ENCODE peak calls at places on chromosomes 13 and 19, in five cellular contexts. One of them, this sample, is unnamed.

GRCh38 chr13:114248011-114248410 is 13.3 kb downstream of the CDC16 start:
- DNase-seq in neural progenitor cell: no peak
- DNase-seq in H1: no peak
- DNase-seq in HCT116: no peak
- DNase-seq in DND-41: no peak
- DNase-seq in this sample: peak; percentile 27

GRCh38 chr13:87153371-87153770 is 517.8 kb upstream of the SLITRK5 start:
- DNase-seq in H1: no peak
- DNase-seq in neural progenitor cell: no peak
- DNase-seq in HCT116: no peak
- DNase-seq in DND-41: no peak
- DNase-seq in this sample: no peak

GRCh38 chr13:63389756-63390155 is 1974.1 kb upstream of the PCDH20 start:
- DNase-seq in neural progenitor cell: no peak
- DNase-seq in HCT116: no peak
- DNase-seq in H1: no peak
- DNase-seq in DND-41: no peak
- DNase-seq in this sample: no peak

GRCh38 chr13:36344173-36344572 is 2.0 kb downstream of the SPART start:
- DNase-seq in neural progenitor cell: no peak
- DNase-seq in DND-41: no peak
- DNase-seq in HCT116: no peak
- DNase-seq in H1: no peak
- DNase-seq in this sample: no peak

GRCh38 chr19:7739211-7739752 is 7.4 kb upstream of the CLEC4G start:
- DNase-seq in H1: no peak
- DNase-seq in HCT116: no peak
- DNase-seq in DND-41: no peak
- DNase-seq in neural progenitor cell: no peak
- DNase-seq in this sample: no peak

GRCh38 chr13:79340490-79340889 is 65.6 kb downstream of the RBM26 start:
- DNase-seq in DND-41: no peak
- DNase-seq in HCT116: no peak
- DNase-seq in H1: no peak
- DNase-seq in neural progenitor cell: no peak
- DNase-seq in this sample: no peak

GRCh38 chr19:40974633-40975037 is 16.4 kb upstream of the CYP2B6 start:
- DNase-seq in DND-41: peak; percentile 71
- DNase-seq in neural progenitor cell: peak; percentile 85
- DNase-seq in H1: peak; percentile 53
- DNase-seq in HCT116: peak; percentile 64
- DNase-seq in this sample: peak; percentile 82

GRCh38 chr13:46097015-46097414 is 7.8 kb downstream of the CPB2 start:
- DNase-seq in HCT116: no peak
- DNase-seq in H1: no peak
- DNase-seq in DND-41: no peak
- DNase-seq in neural progenitor cell: no peak
- DNase-seq in this sample: no peak

GRCh38 chr13:66855110-66855509 is 375.0 kb downstream of the PCDH9 start:
- DNase-seq in DND-41: no peak
- DNase-seq in neural progenitor cell: no peak
- DNase-seq in H1: no peak
- DNase-seq in HCT116: no peak
- DNase-seq in this sample: no peak

GRCh38 chr13:46743191-46743590 is 53.8 kb downstream of the ESD start:
- DNase-seq in DND-41: no peak
- DNase-seq in neural progenitor cell: no peak
- DNase-seq in H1: no peak
- DNase-seq in HCT116: no peak
- DNase-seq in this sample: peak; percentile 34

GRCh38 chr13:101917475-101917810 is 465.0 kb downstream of the ITGBL1 start:
- DNase-seq in DND-41: no peak
- DNase-seq in neural progenitor cell: peak; percentile 54
- DNase-seq in H1: no peak
- DNase-seq in HCT116: no peak
- DNase-seq in this sample: no peak

GRCh38 chr13:80339578-80339840 is 1.4 kb downstream of the SPRY2 start:
- DNase-seq in H1: no peak
- DNase-seq in HCT116: no peak
- DNase-seq in DND-41: no peak
- DNase-seq in neural progenitor cell: peak; percentile 65
- DNase-seq in this sample: peak; percentile 59

GRCh38 chr13:73235385-73235784 is 176.6 kb downstream of the KLF5 start:
- DNase-seq in HCT116: no peak
- DNase-seq in H1: no peak
- DNase-seq in neural progenitor cell: no peak
- DNase-seq in DND-41: no peak
- DNase-seq in this sample: no peak

GRCh38 chr13:41137951-41138350 is 5.3 kb upstream of the KBTBD6 start:
- DNase-seq in DND-41: no peak
- DNase-seq in H1: no peak
- DNase-seq in neural progenitor cell: no peak
- DNase-seq in HCT116: no peak
- DNase-seq in this sample: no peak

GRCh38 chr13:36997716-36998427 is 1.3 kb downstream of the ALG5 start:
- DNase-seq in neural progenitor cell: no peak
- DNase-seq in HCT116: no peak
- DNase-seq in H1: no peak
- DNase-seq in DND-41: no peak
- DNase-seq in this sample: peak; percentile 67

GRCh38 chr13:41668130-41668757 is 210.9 kb downstream of the RGCC start:
- DNase-seq in DND-41: peak; percentile 56
- DNase-seq in HCT116: peak; percentile 86
- DNase-seq in neural progenitor cell: peak; percentile 86
- DNase-seq in H1: peak; percentile 23
- DNase-seq in this sample: peak; percentile 88

GRCh38 chr13:94093652-94094310 is 385.7 kb downstream of the DCT start:
- DNase-seq in DND-41: no peak
- DNase-seq in HCT116: no peak
- DNase-seq in H1: no peak
- DNase-seq in neural progenitor cell: no peak
- DNase-seq in this sample: no peak

GRCh38 chr13:97975851-97976550 is 22.5 kb downstream of the IPO5 start:
- DNase-seq in DND-41: peak; percentile 90
- DNase-seq in HCT116: peak; percentile 42
- DNase-seq in neural progenitor cell: peak; percentile 99
- DNase-seq in H1: peak; percentile 73
- DNase-seq in this sample: peak; percentile 99

GRCh38 chr13:50593228-50593627 is 250.3 kb downstream of the DLEU7 start:
- DNase-seq in HCT116: no peak
- DNase-seq in DND-41: no peak
- DNase-seq in H1: no peak
- DNase-seq in neural progenitor cell: no peak
- DNase-seq in this sample: no peak

GRCh38 chr13:72255908-72256307 is 388.9 kb upstream of the DACH1 start:
- DNase-seq in neural progenitor cell: peak; percentile 66
- DNase-seq in H1: peak; percentile 34
- DNase-seq in HCT116: peak; percentile 13
- DNase-seq in DND-41: no peak
- DNase-seq in this sample: no peak

GRCh38 chr19:56309511-56310185 is 5.0 kb downstream of the ZSCAN5A start:
- DNase-seq in HCT116: peak; percentile 56
- DNase-seq in H1: peak; percentile 70
- DNase-seq in DND-41: peak; percentile 71
- DNase-seq in neural progenitor cell: peak; percentile 71
- DNase-seq in this sample: peak; percentile 87

GRCh38 chr19:47280183-47280797 is 5.6 kb downstream of the INAFM1 start:
- DNase-seq in DND-41: peak; percentile 63
- DNase-seq in neural progenitor cell: peak; percentile 46
- DNase-seq in H1: no peak
- DNase-seq in HCT116: no peak
- DNase-seq in this sample: no peak

GRCh38 chr19:37654833-37655688 is at the start of gene ZFP30:
- DNase-seq in HCT116: peak; percentile 32
- DNase-seq in H1: no peak
- DNase-seq in neural progenitor cell: peak; percentile 93
- DNase-seq in DND-41: peak; percentile 91
- DNase-seq in this sample: peak; percentile 95

GRCh38 chr19:14152713-14153112 is 16.3 kb upstream of the ASF1B start:
- DNase-seq in DND-41: no peak
- DNase-seq in HCT116: no peak
- DNase-seq in H1: no peak
- DNase-seq in neural progenitor cell: no peak
- DNase-seq in this sample: peak; percentile 75

GRCh38 chr19:56477429-56478338 is 539 bp upstream of the ZNF667 start:
- DNase-seq in neural progenitor cell: peak; percentile 90
- DNase-seq in H1: peak; percentile 39
- DNase-seq in DND-41: peak; percentile 88
- DNase-seq in HCT116: no peak
- DNase-seq in this sample: peak; percentile 97

GRCh38 chr13:106521101-106521799 is 14.2 kb downstream of the EFNB2 start:
- DNase-seq in neural progenitor cell: no peak
- DNase-seq in H1: no peak
- DNase-seq in HCT116: no peak
- DNase-seq in DND-41: no peak
- DNase-seq in this sample: no peak

GRCh38 chr13:106518535-106518934 is 16.9 kb downstream of the EFNB2 start:
- DNase-seq in H1: no peak
- DNase-seq in neural progenitor cell: no peak
- DNase-seq in HCT116: no peak
- DNase-seq in DND-41: no peak
- DNase-seq in this sample: no peak

GRCh38 chr13:106522898-106523525 is 12.4 kb downstream of the EFNB2 start:
- DNase-seq in HCT116: no peak
- DNase-seq in neural progenitor cell: no peak
- DNase-seq in H1: no peak
- DNase-seq in DND-41: no peak
- DNase-seq in this sample: no peak

GRCh38 chr13:106522112-106522511 is 13.3 kb downstream of the EFNB2 start:
- DNase-seq in DND-41: no peak
- DNase-seq in neural progenitor cell: no peak
- DNase-seq in H1: no peak
- DNase-seq in HCT116: no peak
- DNase-seq in this sample: no peak

GRCh38 chr13:106520205-106521004 is 15.1 kb downstream of the EFNB2 start:
- DNase-seq in neural progenitor cell: peak; percentile 52
- DNase-seq in DND-41: no peak
- DNase-seq in H1: no peak
- DNase-seq in HCT116: no peak
- DNase-seq in this sample: no peak
- TF ChIP-seq CTCF in neural progenitor cell: peak; percentile 39
- TF ChIP-seq CTCF in DND-41: peak; percentile 29
- TF ChIP-seq CTCF in H1: no peak
- TF ChIP-seq CTCF in HCT116: peak; percentile 29
- TF ChIP-seq CTCF in this sample: peak; percentile 59

DNA sequence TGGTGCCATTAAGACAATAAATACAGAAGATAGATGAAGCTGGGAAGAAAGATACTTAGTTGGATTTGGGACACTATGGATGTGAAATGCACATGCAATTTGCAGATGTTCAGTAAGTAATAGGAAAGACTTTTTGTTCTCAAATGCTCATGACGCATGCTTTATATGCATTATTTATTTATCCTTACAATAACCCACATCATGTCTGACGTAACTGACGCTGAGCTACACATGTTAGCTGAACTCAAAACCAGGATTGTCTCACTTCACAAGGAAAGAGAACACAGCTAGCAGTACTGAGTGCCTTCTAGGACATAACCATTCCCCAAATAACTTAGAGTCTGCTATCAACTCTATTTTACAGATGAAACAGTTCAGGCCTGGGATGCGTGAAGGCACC is 463.4 kb downstream of the FGF9 start:
- DNase-seq in H1: no peak
- DNase-seq in neural progenitor cell: no peak
- DNase-seq in HCT116: no peak
- DNase-seq in DND-41: no peak
- DNase-seq in this sample: no peak
- H3K4me2 ChIP-seq in H1: no peak overlapping the region
- H3K4me2 ChIP-seq in neural progenitor cell: no peak overlapping the region
- H3K4me2 ChIP-seq in HCT116: no peak overlapping the region
- H3K4me2 ChIP-seq in DND-41: no peak overlapping the region
- H3K4me2 ChIP-seq in this sample: no peak overlapping the region

GRCh38 chr13:20492641-20493040 is 33.0 kb downstream of the CRYL1 start:
- DNase-seq in DND-41: peak; percentile 39
- DNase-seq in neural progenitor cell: peak; percentile 41
- DNase-seq in HCT116: peak; percentile 27
- DNase-seq in H1: no peak
- DNase-seq in this sample: no peak
- TF ChIP-seq CTCF in DND-41: peak; percentile 77
- TF ChIP-seq CTCF in neural progenitor cell: peak; percentile 66
- TF ChIP-seq CTCF in HCT116: peak; percentile 42
- TF ChIP-seq CTCF in H1: peak; percentile 38
- TF ChIP-seq CTCF in this sample: peak; percentile 71

DNA sequence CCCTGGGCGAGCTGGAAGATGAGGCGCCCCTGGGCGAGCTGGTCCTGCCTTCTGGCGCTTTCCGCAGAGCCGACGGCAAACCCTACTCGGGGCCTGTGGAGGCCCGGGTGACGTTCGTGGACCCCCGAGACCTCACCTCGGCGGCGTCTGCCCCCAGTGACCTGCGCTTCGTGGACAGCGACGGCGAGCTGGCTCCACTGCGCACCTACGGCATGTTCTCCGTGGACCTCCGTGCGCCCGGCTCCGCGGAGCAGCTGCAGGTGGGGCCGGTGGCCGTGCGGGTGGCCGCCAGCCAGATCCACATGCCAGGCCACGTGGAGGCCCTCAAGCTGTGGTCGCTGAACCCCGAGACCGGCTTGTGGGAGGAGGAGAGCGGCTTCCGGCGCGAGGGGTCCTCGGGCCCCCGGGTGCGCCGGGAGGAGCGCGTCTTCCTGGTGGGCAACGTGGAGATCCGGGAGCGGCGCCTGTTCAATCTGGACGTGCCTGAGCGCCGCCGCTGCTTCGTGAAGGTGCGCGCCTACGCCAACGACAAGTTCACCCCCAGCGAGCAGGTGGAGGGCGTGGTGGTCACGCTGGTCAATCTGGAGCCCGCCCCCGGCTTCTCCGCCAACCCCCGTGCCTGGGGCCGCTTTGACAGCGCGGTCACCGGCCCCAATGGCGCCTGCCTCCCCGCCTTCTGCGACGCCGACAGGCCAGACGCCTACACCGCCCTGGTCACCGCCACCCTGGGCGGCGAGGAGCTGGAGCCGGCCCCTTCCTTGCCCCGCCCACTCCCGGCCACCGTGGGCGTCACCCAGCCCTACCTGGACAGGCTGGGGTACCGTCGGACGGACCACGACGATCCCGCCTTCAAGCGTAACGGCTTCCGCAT is 6.4 kb downstream of the CILP2 start:
- DNase-seq in HCT116: no peak
- DNase-seq in DND-41: no peak
- DNase-seq in H1: no peak
- DNase-seq in neural progenitor cell: no peak
- DNase-seq in this sample: peak; percentile 75
- H3K4me2 ChIP-seq in HCT116: no peak overlapping the region
- H3K4me2 ChIP-seq in DND-41: no peak overlapping the region
- H3K4me2 ChIP-seq in H1: no peak overlapping the region
- H3K4me2 ChIP-seq in neural progenitor cell: no peak overlapping the region
- H3K4me2 ChIP-seq in this sample: no peak overlapping the region

This sample was measured in osteoblast.